ENCODE peak calls at places on chromosomes 6 and 20, in four cellular contexts. V is cardiac septum, P is body of pancreas, C is tibial nerve. H is an unnamed sample.
A peak's percentile ranks its signal among the peaks of the same experiment; 100 is the strongest.

GRCh38 chr6:29216528-29216927 is 45.8 kb downstream of the OR2J2 start:
- DNase-seq in V (no peak), P (no peak), C (no peak), H (no peak)

GRCh38 chr6:128443553-128443952 is 76.8 kb downstream of the PTPRK start:
- DNase-seq in V (no peak), P (peak; percentile 8), C (no peak), H (no peak)

GRCh38 chr6:83221302-83221701 is 28.1 kb downstream of the RWDD2A start:
- DNase-seq in V (no peak), P (no peak), C (no peak), H (no peak)

GRCh38 chr20:2524435-2525272 is 11.7 kb upstream of the TMC2 start:
- DNase-seq in V (peak; percentile 96), P (peak; percentile 85), C (peak; percentile 64), H (peak; percentile 94)

GRCh38 chr6:108200631-108201030 is 34.8 kb downstream of the NR2E1 start:
- DNase-seq in V (no peak), P (no peak), C (no peak), H (no peak)

GRCh38 chr6:87909849-87910248 is 137.8 kb upstream of the SPACA1 start:
- DNase-seq in V (no peak), P (no peak), C (no peak), H (no peak)

GRCh38 chr6:147390909-147391536 is 117.5 kb upstream of the SAMD5 start:
- DNase-seq in V (no peak), P (no peak), C (no peak), H (no peak)

GRCh38 chr20:33030076-33030475 is 1.4 kb upstream of the BPIFB6 start:
- DNase-seq in V (no peak), P (no peak), C (no peak), H (no peak)

GRCh38 chr20:3123542-3123941 is 36.1 kb downstream of the FASTKD5 start:
- DNase-seq in V (no peak), P (no peak), C (no peak), H (peak; percentile 5)